ENCODE peak calls at places on chromosome 15, in five cellular contexts. A, Q, B, Y and X are unnamed samples.

GRCh38 chr15:62606376-62607164 is 436.0 kb upstream of the TPM1 start:
- DNase-seq in A (no peak), Q (no peak), B (no peak), Y (peak), X (no peak)

GRCh38 chr15:51128701-51129100 is 34.0 kb upstream of the TNFAIP8L3 start:
- DNase-seq in A (no peak), Q (no peak), B (no peak), Y (peak), X (no peak)

GRCh38 chr15:90478981-90479481 is 50.7 kb upstream of the CRTC3 start:
- DNase-seq in A (no peak), Q (no peak), B (no peak), Y (no peak), X (peak)

GRCh38 chr15:68637755-68638405 is 59.1 kb downstream of the CORO2B start:
- DNase-seq in A (no peak), Q (no peak), B (no peak), Y (peak), X (peak)

GRCh38 chr15:65323071-65323511 is 18.6 kb downstream of the RNU5B-1 start:
- DNase-seq in A (no peak), Q (no peak), B (no peak), Y (peak), X (no peak)

GRCh38 chr15:53862371-53862770 is 102.9 kb upstream of the WDR72 start:
- DNase-seq in A (no peak), Q (no peak), B (no peak), Y (no peak), X (no peak)

GRCh38 chr15:91891101-91891500 is 37.6 kb downstream of the SLCO3A1 start:
- DNase-seq in A (no peak), Q (no peak), B (no peak), Y (no peak), X (no peak)

GRCh38 chr15:71055461-71055860 is 59.8 kb upstream of the THSD4 start:
- DNase-seq in A (no peak), Q (no peak), B (no peak), Y (peak), X (no peak)

GRCh38 chr15:92884459-92884812 is 15.7 kb upstream of the CHD2 start:
- DNase-seq in A (no peak), Q (no peak), B (no peak), Y (peak), X (no peak)

GRCh38 chr15:47961401-47962090 is 159.2 kb upstream of the SLC24A5 start:
- DNase-seq in A (no peak), Q (no peak), B (peak), Y (no peak), X (no peak)